ENCODE peak calls at places on chromosomes 4 and X, in seven cellular contexts. H is A549, A is fibroblast of lung, T is IMR-90, G is neural progenitor cell, W is mesenchymal stem cell, O is mammary epithelial cell. U is an unnamed sample.

GRCh38 chrX:39477438-39478120 is 620.2 kb downstream of the BCOR start:
- DNase-seq in H (no peak), A (peak), T (no peak), G (peak), W (peak), O (no peak), U (peak)

GRCh38 chrX:57368158-57368557 is 81.7 kb downstream of the FAAH2 start:
- DNase-seq in H (no peak), A (no peak), T (no peak), G (no peak), W (no peak), O (no peak), U (no peak)

GRCh38 chrX:39199429-39199828 is 398.2 kb downstream of the MID1IP1 start:
- DNase-seq in H (no peak), A (no peak), T (no peak), G (no peak), W (peak), O (no peak), U (no peak)

GRCh38 chr4:168257663-168258235 is 60.8 kb downstream of the DDX60 start:
- DNase-seq in H (no peak), A (no peak), T (no peak), G (no peak), W (no peak), O (no peak), U (no peak)

GRCh38 chr4:89245459-89245858 is 62.1 kb downstream of the GPRIN3 start:
- DNase-seq in H (no peak), A (no peak), T (no peak), G (no peak), W (peak), O (no peak), U (no peak)

GRCh38 chr4:101031971-101032370 is 315.4 kb downstream of the PPP3CA start:
- DNase-seq in H (no peak), A (no peak), T (no peak), G (peak), W (no peak), O (no peak), U (peak)

GRCh38 chr4:122152699-122153328 is 683 bp downstream of the BLTP1 start:
- DNase-seq in H (peak), A (peak), T (peak), G (peak), W (peak), O (peak), U (peak)

GRCh38 chr4:155119006-155119405 is 89.4 kb upstream of the NPY2R start:
- DNase-seq in H (no peak), A (no peak), T (no peak), G (no peak), W (no peak), O (no peak), U (peak)

GRCh38 chrX:111376486-111376885 is 35.5 kb downstream of the DCX start:
- DNase-seq in H (no peak), A (no peak), T (no peak), G (no peak), W (no peak), O (no peak), U (no peak)

GRCh38 chr4:79050521-79050880 is 111.3 kb upstream of the PAQR3 start:
- DNase-seq in H (no peak), A (no peak), T (no peak), G (no peak), W (no peak), O (no peak), U (no peak)

GRCh38 chr4:168618577-168619265 is 121.9 kb downstream of the PALLD start:
- DNase-seq in H (peak), A (peak), T (peak), G (no peak), W (no peak), O (peak), U (no peak)

DNA sequence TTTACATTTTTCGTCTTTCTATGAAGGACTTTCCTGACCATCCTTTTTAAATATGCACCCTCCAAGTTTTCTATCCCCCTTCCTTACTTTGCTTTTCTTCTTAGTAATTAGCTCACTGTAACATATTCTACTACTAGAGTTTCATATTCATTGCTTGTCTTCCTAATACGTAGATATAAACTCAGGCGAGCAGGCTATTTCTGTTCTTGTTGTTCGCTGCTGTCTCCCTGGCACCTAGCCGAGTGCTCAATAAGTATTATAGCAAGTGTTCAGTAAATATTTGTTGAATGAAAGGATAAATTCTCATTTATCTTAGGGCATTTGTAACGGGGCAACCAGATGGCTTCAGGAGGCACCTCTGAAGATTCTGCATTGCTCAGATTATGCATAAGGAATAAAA is 6.8 kb upstream of the RHOH start:
- DNase-seq in H (peak), A (peak), T (peak), G (no peak), W (peak), O (no peak), U (no peak)
- H3K4me3 ChIP-seq in H (no peak), A (no peak), T (no peak), G (no peak), W (no peak), O (no peak), U (no peak)

GRCh38 chrX:64394874-64395567 is at the start of gene MTMR8:
- DNase-seq in H (peak), A (peak), T (no peak), G (peak), W (peak), O (peak), U (peak)

GRCh38 chrX:64389489-64389888 is 5.8 kb downstream of the MTMR8 start:
- DNase-seq in H (no peak), A (no peak), T (no peak), G (no peak), W (no peak), O (no peak), U (no peak)

GRCh38 chrX:64395568-64395929 is 297 bp upstream of the MTMR8 start:
- DNase-seq in H (no peak), A (no peak), T (no peak), G (no peak), W (no peak), O (no peak), U (no peak)

GRCh38 chrX:64398088-64398487 is 2.8 kb upstream of the MTMR8 start:
- DNase-seq in H (no peak), A (no peak), T (no peak), G (no peak), W (no peak), O (no peak), U (no peak)

DNA sequence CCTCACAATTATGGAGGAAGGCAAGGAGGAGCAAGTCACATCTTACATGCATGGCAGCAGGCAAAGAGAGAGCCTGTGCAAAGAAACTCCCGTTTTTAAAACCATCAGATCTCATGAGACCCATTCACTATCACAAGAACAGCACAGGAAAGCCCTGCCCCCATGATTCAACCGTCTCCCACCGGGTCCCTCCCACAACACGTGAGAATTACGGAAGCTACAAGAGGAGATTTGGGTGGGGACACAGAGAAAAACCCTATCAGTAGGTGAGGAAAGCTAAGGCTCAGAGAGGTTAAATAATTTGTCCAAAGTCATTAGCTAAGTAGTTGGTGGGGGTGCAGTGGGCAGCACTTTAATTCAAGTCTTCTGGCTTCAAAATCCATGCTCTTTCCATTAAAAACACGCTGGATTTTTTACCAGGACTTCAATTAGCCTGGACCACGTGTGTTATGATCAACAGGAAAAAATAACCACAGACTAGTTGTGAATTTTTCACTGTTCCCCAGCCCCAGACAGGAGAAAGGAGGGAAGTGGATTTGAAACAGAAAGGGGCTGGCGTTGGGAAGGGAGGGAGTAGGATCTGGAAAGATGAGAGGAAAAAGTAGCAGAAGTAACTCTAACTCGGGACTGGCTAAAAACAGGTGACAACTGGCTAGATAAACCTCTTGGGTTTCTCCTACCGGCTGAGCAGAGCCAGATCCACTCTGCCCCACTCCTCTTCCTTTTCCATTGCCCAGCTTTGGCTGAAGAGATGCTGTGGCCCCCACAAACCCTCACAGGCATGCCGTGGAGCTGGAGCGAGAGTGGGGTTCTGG is 986 bp downstream of the MTMR8 start:
- DNase-seq in H (no peak), A (no peak), T (no peak), G (no peak), W (no peak), O (no peak), U (no peak)
- H3K4me2 ChIP-seq in H (peak), A (peak), T (no peak), G (peak), W (peak), O (peak), U (peak)

GRCh38 chr4:76596713-76597112 is 161.7 kb downstream of the SHROOM3 start:
- DNase-seq in H (no peak), A (no peak), T (no peak), G (no peak), W (no peak), O (no peak), U (no peak)
- H3K27ac ChIP-seq in H (no peak), A (no peak), T (no peak), G (no peak), W (no peak), O (no peak), U (no peak)

DNA sequence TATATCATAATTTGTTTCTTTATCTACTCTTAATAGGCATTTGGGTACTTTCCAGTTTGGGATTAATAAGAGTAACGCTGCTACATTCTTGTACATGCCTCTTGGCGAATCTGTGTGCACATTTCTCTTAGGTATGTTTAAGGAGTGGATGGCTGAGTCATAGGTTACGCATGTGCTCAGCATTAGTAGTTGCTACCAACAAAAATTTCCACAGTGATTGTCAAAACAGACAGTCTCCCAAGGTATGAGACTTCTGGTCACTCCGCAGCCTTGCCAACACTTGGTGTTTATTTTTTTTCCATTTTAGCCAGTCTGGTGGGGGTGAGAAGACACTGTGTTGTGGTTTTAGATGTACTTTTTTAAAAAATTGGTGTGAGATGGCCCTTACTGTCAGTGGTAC is 44.6 kb downstream of the FGFBP1 start:
- DNase-seq in H (peak), A (peak), T (peak), G (no peak), W (peak), O (peak), U (no peak)
- H3K4me3 ChIP-seq in H (no peak), A (no peak), T (no peak), G (no peak), W (no peak), O (no peak), U (no peak)

DNA sequence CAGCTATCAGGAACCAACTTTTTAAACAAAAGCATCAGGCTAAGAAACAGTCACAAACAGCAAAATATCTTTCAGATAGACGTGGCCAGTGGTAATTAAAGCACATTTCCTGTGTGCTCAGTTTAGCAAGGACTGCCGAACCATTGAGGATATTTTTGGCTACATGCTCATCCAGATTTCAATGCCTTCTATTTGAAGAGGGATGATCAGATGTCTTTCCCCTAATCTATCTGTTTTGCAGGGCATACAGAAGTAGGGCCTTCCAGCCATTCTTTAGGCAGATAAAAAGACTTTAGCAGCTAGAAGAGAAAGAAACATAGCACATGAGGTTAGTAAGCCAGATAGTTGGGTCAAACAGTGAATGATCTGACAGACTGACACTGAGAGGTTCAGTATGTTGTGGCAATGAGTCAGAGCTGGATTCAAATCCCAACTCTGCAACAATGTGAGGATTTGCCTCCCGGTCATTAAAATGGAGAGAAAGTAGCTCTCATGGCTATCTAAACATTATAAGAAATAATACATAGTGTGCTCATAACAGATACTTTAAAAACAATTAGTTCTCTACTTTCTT is 100.0 kb upstream of the PRKG2 start:
- DNase-seq in H (no peak), A (peak), T (peak), G (no peak), W (peak), O (peak), U (no peak)
- H3K4me2 ChIP-seq in H (no peak), A (peak), T (peak), G (no peak), W (no peak), O (no peak), U (no peak)

GRCh38 chrX:154487518-154488290 is 1.3 kb upstream of the UBL4A start:
- DNase-seq in H (no peak), A (no peak), T (no peak), G (no peak), W (no peak), O (no peak), U (no peak)

GRCh38 chrX:154486396-154487207 is at the start of gene UBL4A:
- DNase-seq in H (peak), A (no peak), T (peak), G (peak), W (peak), O (peak), U (peak)

GRCh38 chrX:154485150-154486051 is 1.0 kb downstream of the UBL4A start:
- DNase-seq in H (no peak), A (no peak), T (no peak), G (no peak), W (no peak), O (no peak), U (peak)

GRCh38 chrX:154484255-154485149 is 1.9 kb downstream of the UBL4A start:
- DNase-seq in H (peak), A (no peak), T (no peak), G (no peak), W (no peak), O (no peak), U (no peak)

DNA sequence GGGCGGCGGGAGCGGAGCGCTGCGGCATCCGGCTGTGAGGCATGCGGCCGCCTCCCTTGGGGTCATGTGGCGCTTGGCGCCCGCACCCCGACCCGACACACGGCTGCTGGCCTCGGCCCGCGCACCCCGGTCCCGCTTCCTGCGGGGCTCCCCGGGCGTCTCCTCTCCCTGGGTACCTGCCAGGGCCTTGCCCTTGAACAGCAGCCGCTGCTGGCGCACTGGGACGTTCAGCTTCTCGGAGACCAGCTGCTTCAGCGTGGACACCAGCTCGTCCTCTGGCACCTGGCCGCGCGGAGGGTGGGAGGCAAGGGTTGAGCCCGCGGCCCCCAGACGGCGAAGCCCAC is 391 bp downstream of the UBL4A start:
- DNase-seq in H (no peak), A (no peak), T (no peak), G (no peak), W (no peak), O (peak), U (peak)
- H3K27ac ChIP-seq in H (peak), A (no peak), T (peak), G (no peak), W (no peak), O (no peak), U (no peak)

DNA sequence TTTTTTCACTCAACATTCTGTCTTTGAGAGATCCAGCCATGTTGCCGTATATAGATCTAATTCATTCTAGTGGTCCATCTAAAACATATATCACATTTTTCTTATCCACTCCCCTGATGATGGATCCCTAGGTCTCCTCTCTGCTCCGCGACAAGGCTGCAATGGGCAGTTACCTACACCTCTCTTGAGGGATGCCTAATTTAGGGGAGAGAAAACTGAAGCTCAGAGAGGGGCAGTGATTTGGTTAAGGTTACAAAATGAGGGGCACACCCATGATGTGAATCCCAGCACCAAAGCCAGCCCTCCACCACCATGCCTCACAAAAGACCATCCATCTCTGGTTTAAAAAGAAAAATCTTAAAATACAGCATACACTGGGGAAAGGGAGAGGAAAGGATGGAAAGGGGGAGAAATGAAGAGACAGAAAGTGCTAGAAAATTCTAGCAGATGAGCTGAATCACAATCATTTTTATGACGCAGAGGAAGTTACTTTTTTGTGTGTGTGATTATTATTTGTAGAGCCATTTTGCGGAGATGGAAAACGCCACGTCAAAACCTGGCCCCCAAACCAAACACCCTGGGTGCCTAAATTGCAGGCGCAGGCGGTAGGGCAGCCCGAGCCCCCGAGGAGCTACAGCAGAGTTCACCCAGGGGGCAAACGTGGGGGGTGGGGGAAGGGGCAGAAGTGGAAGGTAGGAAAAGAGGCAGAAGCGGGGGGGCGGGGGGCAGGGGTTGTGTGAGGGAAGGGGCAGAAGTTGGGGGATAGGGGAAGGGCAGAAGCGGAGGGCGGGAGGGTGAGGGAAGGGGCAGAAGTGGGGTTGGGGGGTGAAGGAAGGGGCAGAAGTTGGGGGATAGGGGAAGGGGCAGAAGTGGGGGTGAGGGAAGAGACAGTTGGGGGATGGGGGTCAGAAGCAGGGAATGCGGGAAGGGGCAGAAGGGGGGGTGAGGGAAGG is 1.3 kb upstream of the TSPYL2 start:
- DNase-seq in H (no peak), A (peak), T (peak), G (peak), W (no peak), O (no peak), U (peak)
- H3K4me3 ChIP-seq in H (peak), A (no peak), T (peak), G (peak), W (peak), O (no peak), U (peak)